ENCODE peak calls at places on chromosome 4, in four cellular contexts. N is Right ventricle myocardium superior; E is stimulated activated CD4-positive, alpha-beta T cell treated with anti-CD3 and anti-CD28 coated beads, Interleukin-2, amount 100 ng/mL, for 48 hours; K is islet precursor cell. R is an unnamed sample.

GRCh38 chr4:857461-857860 is 31.5 kb upstream of the CPLX1 start:
- DNase-seq in K (no peak), E (no peak), N (peak), R (no peak)

GRCh38 chr4:6917445-6918241 is 8.0 kb downstream of the TBC1D14 start:
- DNase-seq in E (no peak), N (peak), K (no peak), R (no peak)

GRCh38 chr4:105279314-105279713 is 132.6 kb downstream of the TET2 start:
- DNase-seq in N (no peak), E (no peak), K (no peak), R (no peak)

GRCh38 chr4:33073811-33074210 is 2353.6 kb downstream of the PCDH7 start:
- DNase-seq in E (no peak), K (no peak), N (no peak), R (no peak)

GRCh38 chr4:186726440-186727148 is 2.9 kb upstream of the FAT1 start:
- DNase-seq in E (no peak), N (peak), K (peak), R (peak)

GRCh38 chr4:120207021-120207420 is 140.4 kb upstream of the MAD2L1 start:
- DNase-seq in N (no peak), K (no peak), E (no peak), R (no peak)

GRCh38 chr4:149933883-149934282 is 118.2 kb upstream of the IQCM start:
- DNase-seq in E (no peak), N (no peak), K (no peak), R (no peak)

GRCh38 chr4:36269116-36269515 is 12.3 kb upstream of the DTHD1 start:
- DNase-seq in K (no peak), N (no peak), E (no peak), R (no peak)

GRCh38 chr4:794911-795725 is 30.8 kb downstream of the CPLX1 start:
- DNase-seq in E (no peak), N (no peak), K (no peak), R (no peak)

GRCh38 chr4:8035371-8035780 is 95.7 kb upstream of the AFAP1 start:
- DNase-seq in N (no peak), E (no peak), K (no peak), R (no peak)

GRCh38 chr4:113444386-113444785 is 317.2 kb downstream of the CAMK2D start:
- DNase-seq in N (no peak), E (no peak), K (no peak), R (no peak)

GRCh38 chr4:64533637-64534036 is 124.4 kb upstream of the TECRL start:
- DNase-seq in E (no peak), N (no peak), K (no peak), R (no peak)